ENCODE peak calls at places on chromosomes 11 and 22, in seven cellular contexts. O, T, U, Z, Q, K and X are unnamed samples.

GRCh38 chr22:22685586-22685985 is 41.2 kb downstream of the GGTLC2 start:
- DNase-seq in O (no peak), T (no peak), U (peak; percentile 13), Z (no peak), Q (no peak), K (no peak), X (no peak)

GRCh38 chr22:20439556-20439927 is 1.9 kb upstream of the SCARF2 start:
- DNase-seq in O (no peak), T (no peak), U (no peak), Z (no peak), Q (no peak), K (no peak), X (no peak)

GRCh38 chr11:61488651-61489291 is 19.8 kb upstream of the LRRC10B start:
- DNase-seq in O (no peak), T (no peak), U (no peak), Z (no peak), Q (no peak), K (peak; percentile 69), X (no peak)

GRCh38 chr22:39428597-39429071 is 28.2 kb upstream of the MGAT3 start:
- DNase-seq in O (no peak), T (no peak), U (no peak), Z (no peak), Q (no peak), K (no peak), X (no peak)

GRCh38 chr22:22593964-22594656 is 35.0 kb upstream of the PRAME start:
- DNase-seq in O (no peak), T (no peak), U (peak; percentile 60), Z (no peak), Q (peak; percentile 15), K (peak; percentile 64), X (no peak)

GRCh38 chr11:64674774-64675173 is 48.2 kb downstream of the NRXN2 start:
- DNase-seq in O (no peak), T (no peak), U (no peak), Z (no peak), Q (no peak), K (no peak), X (no peak)

GRCh38 chr22:48891688-48892380 is 935.8 kb downstream of the BRD1 start:
- DNase-seq in O (no peak), T (no peak), U (peak; percentile 23), Z (no peak), Q (no peak), K (no peak), X (no peak)

GRCh38 chr11:68373810-68374501 is 61.6 kb downstream of the LRP5 start:
- DNase-seq in O (peak; percentile 36), T (peak; percentile 74), U (no peak), Z (no peak), Q (no peak), K (peak; percentile 53), X (peak; percentile 38)

GRCh38 chr11:62543680-62544444 is 2.7 kb downstream of the AHNAK start:
- DNase-seq in O (no peak), T (no peak), U (no peak), Z (no peak), Q (no peak), K (no peak), X (no peak)

GRCh38 chr11:33258631-33259184 is 1.5 kb downstream of the HIPK3 start:
- DNase-seq in O (no peak), T (no peak), U (no peak), Z (no peak), Q (no peak), K (peak; percentile 72), X (no peak)

GRCh38 chr11:72583177-72583553 is 91.1 kb downstream of the PDE2A start:
- DNase-seq in O (no peak), T (no peak), U (no peak), Z (no peak), Q (no peak), K (no peak), X (no peak)

GRCh38 chr11:26846222-26846621 is 124.4 kb upstream of the SLC5A12 start:
- DNase-seq in O (no peak), T (no peak), U (no peak), Z (no peak), Q (no peak), K (no peak), X (no peak)

GRCh38 chr11:111604392-111605009 is 2.3 kb downstream of the SIK2 start:
- DNase-seq in O (no peak), T (no peak), U (no peak), Z (no peak), Q (no peak), K (no peak), X (peak; percentile 78)

GRCh38 chr11:74749127-74749964 is 697 bp downstream of the RNF169 start:
- DNase-seq in O (no peak), T (peak; percentile 62), U (peak; percentile 77), Z (no peak), Q (peak; percentile 15), K (peak; percentile 54), X (no peak)

GRCh38 chr11:38461751-38462150 is 1863.7 kb upstream of the RAG2 start:
- DNase-seq in O (no peak), T (no peak), U (no peak), Z (no peak), Q (no peak), K (no peak), X (no peak)

GRCh38 chr11:27722117-27722844 is 22.0 kb upstream of the BDNF start:
- DNase-seq in O (no peak), T (peak; percentile 16), U (peak; percentile 31), Z (no peak), Q (no peak), K (no peak), X (no peak)

GRCh38 chr11:27720277-27720830 is 20.1 kb upstream of the BDNF start:
- DNase-seq in O (no peak), T (peak; percentile 29), U (peak; percentile 33), Z (no peak), Q (no peak), K (peak; percentile 50), X (no peak)

GRCh38 chr11:47179655-47179991 is 2.9 kb upstream of the ARFGAP2 start:
- DNase-seq in O (no peak), T (peak; percentile 53), U (no peak), Z (no peak), Q (no peak), K (peak; percentile 63), X (peak; percentile 36)

GRCh38 chr11:88484873-88485621 is 147.5 kb upstream of the CTSC start:
- DNase-seq in O (no peak), T (no peak), U (peak; percentile 39), Z (no peak), Q (no peak), K (peak; percentile 53), X (no peak)

GRCh38 chr22:48744967-48745841 is 1082.5 kb downstream of the BRD1 start:
- DNase-seq in O (no peak), T (no peak), U (no peak), Z (peak; percentile 45), Q (no peak), K (peak; percentile 6), X (no peak)

GRCh38 chr11:93844568-93844967 is 5.8 kb downstream of the VSTM5 start:
- DNase-seq in O (no peak), T (no peak), U (no peak), Z (no peak), Q (no peak), K (no peak), X (no peak)

GRCh38 chr11:130068546-130068985 is 1.1 kb upstream of the APLP2 start:
- DNase-seq in O (no peak), T (no peak), U (no peak), Z (no peak), Q (no peak), K (peak; percentile 21), X (peak; percentile 54)